ENCODE peak calls at places on chromosomes 11 and 22, in five cellular contexts. D, T, N, I and E are unnamed samples.

GRCh38 chr11:102225689-102226562 is 91.4 kb upstream of the BIRC3 start:
- DNase-seq in D (peak), T (no peak), N (no peak), I (peak), E (no peak)

GRCh38 chr11:59528741-59529140 is 17.4 kb downstream of the OR4D9 start:
- DNase-seq in D (no peak), T (no peak), N (no peak), I (no peak), E (no peak)

GRCh38 chr11:92932023-92932422 is 37.4 kb upstream of the MTNR1B start:
- DNase-seq in D (peak), T (no peak), N (no peak), I (no peak), E (no peak)

GRCh38 chr11:36012979-36013378 is 69.1 kb downstream of the LDLRAD3 start:
- DNase-seq in D (peak), T (no peak), N (no peak), I (peak), E (no peak)

GRCh38 chr22:22583030-22583429 is 24.0 kb upstream of the PRAME start:
- DNase-seq in D (no peak), T (no peak), N (no peak), I (no peak), E (no peak)

GRCh38 chr11:61766353-61766841 is 14.0 kb downstream of the MYRF start:
- DNase-seq in D (no peak), T (no peak), N (no peak), I (peak), E (no peak)

GRCh38 chr11:3122775-3123201 is 42.3 kb downstream of the OSBPL5 start:
- DNase-seq in D (no peak), T (peak), N (no peak), I (no peak), E (no peak)

GRCh38 chr11:121606354-121606753 is 153.6 kb upstream of the SORL1-AS1 start:
- DNase-seq in D (no peak), T (no peak), N (no peak), I (no peak), E (no peak)

GRCh38 chr22:48629631-48630443 is 1197.8 kb downstream of the BRD1 start:
- DNase-seq in D (no peak), T (peak), N (no peak), I (no peak), E (no peak)

GRCh38 chr11:120977470-120977869 is 46.4 kb upstream of the TBCEL start:
- DNase-seq in D (no peak), T (no peak), N (no peak), I (no peak), E (no peak)

GRCh38 chr11:3091081-3091845 is 34.0 kb upstream of the CARS1 start:
- DNase-seq in D (no peak), T (no peak), N (no peak), I (no peak), E (no peak)

GRCh38 chr22:37569009-37569920 is 9.0 kb downstream of the CDC42EP1 start:
- DNase-seq in D (no peak), T (peak), N (peak), I (no peak), E (no peak)

GRCh38 chr11:89487016-89487415 is 4.2 kb downstream of the NOX4 start:
- DNase-seq in D (peak), T (no peak), N (no peak), I (peak), E (no peak)

GRCh38 chr11:79942071-79942470 is 501.2 kb upstream of the TENM4 start:
- DNase-seq in D (no peak), T (no peak), N (no peak), I (no peak), E (no peak)

GRCh38 chr11:68403424-68403823 is 57.1 kb upstream of the PPP6R3 start:
- DNase-seq in D (no peak), T (no peak), N (no peak), I (no peak), E (no peak)

GRCh38 chr11:44112083-44112865 is 16.8 kb downstream of the EXT2 start:
- DNase-seq in D (peak), T (no peak), N (no peak), I (peak), E (no peak)

GRCh38 chr22:46791201-46791731 is 28.8 kb downstream of the TBC1D22A start:
- DNase-seq in D (peak), T (no peak), N (no peak), I (peak), E (no peak)

GRCh38 chr22:20427104-20427944 is 10.3 kb downstream of the SCARF2 start:
- DNase-seq in D (no peak), T (no peak), N (no peak), I (no peak), E (no peak)

GRCh38 chr11:72807789-72808188 is 6.4 kb upstream of the ATG16L2 start:
- DNase-seq in D (no peak), T (no peak), N (no peak), I (no peak), E (no peak)

GRCh38 chr22:27144345-27144744 is 487.0 kb downstream of the MIAT start:
- DNase-seq in D (no peak), T (no peak), N (no peak), I (no peak), E (no peak)

GRCh38 chr11:44752727-44753126 is 26.0 kb downstream of the TSPAN18 start:
- DNase-seq in D (no peak), T (no peak), N (no peak), I (no peak), E (no peak)

GRCh38 chr11:70628881-70629844 is 230.8 kb downstream of the CTTN start:
- DNase-seq in D (peak), T (no peak), N (peak), I (no peak), E (no peak)

GRCh38 chr11:130599073-130599654 is 150.7 kb downstream of the ADAMTS15 start:
- DNase-seq in D (peak), T (no peak), N (no peak), I (peak), E (no peak)

GRCh38 chr22:38030311-38031133 is 26.7 kb upstream of the PICK1 start:
- DNase-seq in D (no peak), T (no peak), N (peak), I (no peak), E (no peak)

GRCh38 chr22:49305215-49305965 is 522.3 kb downstream of the BRD1 start:
- DNase-seq in D (no peak), T (peak), N (peak), I (peak), E (peak)

GRCh38 chr22:50577987-50578775 is at the start of gene CPT1B:
- DNase-seq in D (peak), T (no peak), N (no peak), I (no peak), E (no peak)

GRCh38 chr11:76629853-76630599 is 40.5 kb downstream of the LRRC32 start:
- DNase-seq in D (peak), T (no peak), N (peak), I (peak), E (no peak)

GRCh38 chr11:118841469-118842222 is 42.0 kb upstream of the CXCR5 start:
- DNase-seq in D (no peak), T (no peak), N (no peak), I (no peak), E (no peak)

GRCh38 chr11:9850224-9850895 is 186.5 kb downstream of the SWAP70 start:
- DNase-seq in D (peak), T (no peak), N (no peak), I (peak), E (no peak)

GRCh38 chr11:36053314-36053713 is 109.5 kb downstream of the LDLRAD3 start:
- DNase-seq in D (no peak), T (no peak), N (no peak), I (no peak), E (no peak)

GRCh38 chr11:20835561-20835960 is 166.2 kb downstream of the NELL1 start:
- DNase-seq in D (no peak), T (no peak), N (no peak), I (no peak), E (no peak)

GRCh38 chr11:1342946-1343345 is 33.5 kb upstream of the TOLLIP start:
- DNase-seq in D (no peak), T (no peak), N (peak), I (no peak), E (no peak)

DNA sequence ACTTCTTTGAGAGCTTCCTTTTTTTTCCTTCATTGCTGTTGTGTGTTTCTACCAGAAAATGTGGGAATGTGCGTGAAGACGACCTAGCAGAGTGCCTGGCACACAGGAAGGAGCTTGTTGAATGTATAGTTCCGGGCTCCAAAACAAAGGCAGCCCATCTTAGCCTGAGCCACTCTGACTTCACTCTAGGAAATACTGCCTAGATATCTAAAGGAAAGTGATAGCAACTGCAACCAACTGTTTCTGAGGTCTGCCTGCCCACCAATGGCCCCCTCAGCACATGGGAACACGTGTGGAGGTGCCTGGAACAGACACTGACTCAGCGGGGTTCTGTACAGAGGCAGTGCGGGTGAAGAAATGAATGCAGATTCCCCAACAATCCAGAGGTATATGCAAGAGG is 14.7 kb upstream of the XBP1 start:
- DNase-seq in D (no peak), T (no peak), N (no peak), I (no peak), E (no peak)
- H3K4me3 ChIP-seq in D (no peak), T (no peak), N (no peak), I (no peak), E (no peak)

DNA sequence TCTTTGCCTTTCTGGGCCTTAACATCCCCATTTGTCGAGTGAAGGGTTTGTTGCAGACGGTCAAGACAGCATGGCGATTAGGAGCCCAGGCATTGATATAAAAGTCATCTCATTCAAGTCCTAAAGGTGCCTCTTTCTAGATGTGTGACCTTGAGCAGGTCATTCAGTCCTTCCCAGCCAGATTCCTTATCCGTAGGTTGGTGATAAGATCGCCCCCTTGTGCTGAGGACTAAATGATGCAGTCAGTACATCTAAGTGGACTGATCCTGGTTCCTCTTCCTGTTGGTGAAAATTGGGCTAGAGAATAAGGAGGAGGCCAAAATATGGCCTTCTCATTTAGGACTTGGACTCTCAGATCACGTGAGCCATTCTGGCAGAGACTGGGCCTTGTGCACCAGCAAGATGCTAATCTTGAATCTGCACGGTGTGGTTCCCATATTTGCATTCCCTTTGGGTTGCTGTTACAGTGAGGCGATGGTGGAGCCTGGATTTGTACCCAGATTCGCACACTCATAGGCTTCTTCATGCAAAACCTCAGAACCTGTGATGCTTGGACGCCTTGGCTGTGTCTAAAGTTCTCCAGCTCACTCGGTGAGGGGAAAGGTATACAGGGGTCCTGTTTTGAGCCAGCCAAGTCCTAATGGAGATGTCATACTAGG is 156.8 kb downstream of the MYO18B start:
- DNase-seq in D (no peak), T (no peak), N (no peak), I (no peak), E (no peak)
- TF ChIP-seq CTCF in D (no peak), T (no peak), N (no peak), I (peak), E (peak)

DNA sequence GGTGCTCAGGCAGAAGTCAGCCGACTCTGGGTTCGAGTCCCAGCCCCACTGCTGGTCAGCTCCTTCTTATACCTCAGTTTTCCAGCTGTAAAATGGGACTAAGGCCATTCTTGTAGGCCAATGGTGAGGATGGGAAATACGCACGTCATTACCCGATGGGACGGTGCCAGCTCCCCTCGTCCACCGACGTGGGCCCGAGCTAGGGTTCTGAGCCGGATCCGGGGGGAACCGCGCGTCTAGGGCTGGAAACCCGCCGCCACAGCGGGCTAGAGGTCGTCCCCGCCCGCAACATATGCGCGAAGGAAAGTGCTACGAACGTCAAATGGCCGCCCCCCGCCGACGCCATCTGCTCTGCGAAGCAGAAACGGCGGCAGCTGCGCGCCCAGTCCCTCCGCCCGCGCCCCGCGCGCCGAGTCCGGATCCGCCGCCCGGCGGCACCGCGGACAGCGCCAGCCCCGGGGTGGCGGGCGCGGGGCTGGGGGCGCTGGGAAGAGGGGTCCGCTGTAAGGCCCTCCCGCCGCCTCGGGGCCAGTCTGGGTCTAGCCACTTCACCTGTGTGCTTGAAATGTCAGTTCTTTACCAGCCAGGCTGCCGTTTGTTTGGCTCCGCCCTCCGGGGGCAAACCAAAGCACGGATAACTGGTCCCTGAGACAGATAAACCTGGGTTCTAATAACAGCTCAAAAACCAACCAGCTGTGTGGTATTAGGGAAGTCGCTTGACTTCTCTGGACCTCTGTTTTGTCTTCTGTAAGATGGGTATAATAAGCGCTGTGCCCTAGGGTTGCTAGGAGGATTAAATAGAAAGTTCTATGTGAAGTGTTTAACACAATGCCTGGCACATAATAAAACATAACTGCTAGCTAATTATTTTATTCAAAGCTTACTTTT is 103.5 kb upstream of the RCN1 start:
- DNase-seq in D (no peak), T (no peak), N (no peak), I (no peak), E (no peak)
- H3K4me3 ChIP-seq in D (no peak), T (peak), N (no peak), I (no peak), E (no peak)

DNA sequence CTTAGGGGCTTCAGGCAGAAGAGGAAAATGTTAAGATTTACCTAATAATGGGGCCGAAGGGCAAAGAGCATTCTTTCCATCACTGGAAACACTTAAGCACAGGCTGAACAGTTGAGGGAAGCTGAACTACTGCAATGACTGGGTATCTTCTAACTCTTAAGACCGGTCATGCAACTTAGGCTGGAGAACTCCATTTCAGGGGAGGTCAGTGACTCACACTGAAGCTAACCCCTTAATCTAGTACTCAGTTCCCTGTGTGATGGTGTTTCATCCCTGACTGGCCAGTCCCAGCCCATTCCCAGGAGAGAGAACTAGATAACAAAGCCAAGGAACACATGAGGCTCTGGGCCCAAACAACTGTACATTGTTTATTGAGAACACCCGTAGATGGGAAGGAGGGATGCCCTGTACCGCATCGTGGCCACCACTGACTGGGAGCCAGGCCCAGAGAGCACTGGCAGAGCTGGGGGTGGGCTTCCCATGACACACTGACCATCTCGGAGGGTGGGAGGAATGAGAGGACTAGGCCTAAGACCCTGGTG is 10.5 kb downstream of the RPL27A start:
- DNase-seq in D (peak), T (no peak), N (no peak), I (no peak), E (no peak)
- TF ChIP-seq CTCF in D (no peak), T (no peak), N (no peak), I (no peak), E (no peak)